ENCODE peak calls at places on chromosomes 12 and 14, in five cellular contexts. W is tibial artery; V is AG09319; U is NCI-H1105; A is stimulated activated CD4-positive, alpha-beta T cell treated with anti-CD3 and anti-CD28 coated beads, Interleukin-12 subunit alpha, Interleukin-12 subunit beta, amount 100 ng/mL, for 4 hours. R is an unnamed sample.

GRCh38 chr14:58244556-58245387 is at the start of gene PSMA3:
- DNase-seq in W (peak), V (peak), U (peak), A (peak), R (peak)

GRCh38 chr12:93793983-93794382 is 116.8 kb downstream of the CRADD start:
- DNase-seq in W (no peak), V (no peak), U (no peak), A (no peak), R (no peak)

GRCh38 chr14:53951661-53952265 is 4.9 kb downstream of the BMP4 start:
- DNase-seq in W (no peak), V (no peak), U (no peak), A (no peak), R (no peak)

GRCh38 chr14:61750708-61751474 is 11.3 kb upstream of the SNAPC1 start:
- DNase-seq in W (peak), V (peak), U (peak), A (peak), R (peak)

GRCh38 chr14:100246809-100247428 is 8.0 kb downstream of the YY1 start:
- DNase-seq in W (no peak), V (peak), U (peak), A (no peak), R (peak)

GRCh38 chr14:90647469-90647868 is 168.8 kb downstream of the TTC7B start:
- DNase-seq in W (no peak), V (no peak), U (no peak), A (no peak), R (no peak)

GRCh38 chr14:55936691-55937090 is 181.5 kb upstream of the PELI2 start:
- DNase-seq in W (no peak), V (no peak), U (no peak), A (no peak), R (no peak)

GRCh38 chr12:51163795-51164194 is 9.1 kb downstream of the TFCP2 start:
- DNase-seq in W (no peak), V (no peak), U (no peak), A (no peak), R (no peak)

GRCh38 chr14:98633380-98633779 is 638.6 kb downstream of the BCL11B start:
- DNase-seq in W (no peak), V (no peak), U (peak), A (no peak), R (no peak)

GRCh38 chr12:66438601-66439000 is 136.3 kb downstream of the HELB start:
- DNase-seq in W (no peak), V (no peak), U (no peak), A (no peak), R (no peak)

GRCh38 chr14:104546021-104546491 is 33.5 kb upstream of the C14orf180 start:
- DNase-seq in W (no peak), V (no peak), U (peak), A (no peak), R (no peak)

GRCh38 chr12:26034371-26035142 is 76.1 kb downstream of the RASSF8 start:
- DNase-seq in W (no peak), V (peak), U (no peak), A (no peak), R (no peak)

R was measured in immature natural killer cell.